ENCODE peak calls at places on chromosomes 13 and 19, in seven cellular contexts. R is neuronal stem cell, J is H9, S is IMR-90, I is mesenchymal stem cell, C is H1, D is trophoblast cell. Q is an unnamed sample.

GRCh38 chr19:46392252-46392801 is 21.0 kb downstream of the CCDC8 start:
- DNase-seq in S (peak), I (peak), C (no peak), R (no peak), D (peak), J (no peak), Q (no peak)

GRCh38 chr13:36834299-36834698 is 15.3 kb downstream of the RFXAP start:
- DNase-seq in R (no peak), S (peak), I (no peak), D (no peak), J (no peak), C (no peak), Q (no peak)

GRCh38 chr19:18589380-18590272 is 1.0 kb downstream of the REX1BD start:
- DNase-seq in J (peak), I (peak), R (peak), D (peak), S (peak), C (peak), Q (peak)

GRCh38 chr13:71867101-71867814 is at the start of gene DACH1:
- DNase-seq in J (peak), R (peak), S (peak), D (peak), C (peak), I (peak), Q (peak)

GRCh38 chr13:109769921-109770320 is 16.5 kb downstream of the IRS2 start:
- DNase-seq in S (no peak), R (no peak), J (no peak), D (no peak), C (no peak), I (no peak), Q (no peak)

GRCh38 chr19:10353793-10354391 is 14.5 kb upstream of the ICAM3 start:
- DNase-seq in D (no peak), C (peak), R (peak), J (peak), S (peak), I (peak), Q (peak)

GRCh38 chr13:39144941-39145533 is 106.8 kb downstream of the NHLRC3 start:
- DNase-seq in J (peak), I (peak), S (peak), C (peak), D (peak), R (peak), Q (peak)

GRCh38 chr19:46303702-46304397 is 7.0 kb downstream of the HIF3A start:
- DNase-seq in S (no peak), C (peak), I (peak), J (peak), D (peak), R (peak), Q (peak)

GRCh38 chr13:30739646-30740642 is 4.6 kb downstream of the ALOX5AP start:
- DNase-seq in J (no peak), R (no peak), C (no peak), S (peak), I (peak), D (peak), Q (peak)

GRCh38 chr19:57016076-57016475 is 103.7 kb upstream of the USP29 start:
- DNase-seq in D (no peak), R (no peak), I (no peak), J (no peak), S (no peak), C (no peak), Q (no peak)

GRCh38 chr13:102310691-102311432 is 91.0 kb downstream of the FGF14 start:
- DNase-seq in S (no peak), C (no peak), I (no peak), D (no peak), J (no peak), R (no peak), Q (peak)

GRCh38 chr19:8042900-8043299 is 9.7 kb upstream of the CCL25 start:
- DNase-seq in J (no peak), C (no peak), S (no peak), I (no peak), R (no peak), D (no peak), Q (no peak)
- H3K4ac ChIP-seq in J (no peak), C (no peak), S (no peak), I (no peak), R (no peak), D (no peak), Q (no peak)

GRCh38 chr13:51998723-51999471 is 12.4 kb downstream of the ATP7B start:
- DNase-seq in C (no peak), I (no peak), D (peak), J (no peak), R (no peak), S (no peak), Q (peak)

GRCh38 chr13:51997641-51998330 is 13.5 kb downstream of the ATP7B start:
- DNase-seq in I (no peak), J (peak), R (no peak), C (no peak), S (no peak), D (peak), Q (peak)

GRCh38 chr13:52001120-52001731 is 10.0 kb downstream of the ATP7B start:
- DNase-seq in S (peak), J (no peak), I (peak), R (no peak), D (peak), C (no peak), Q (peak)

GRCh38 chr13:52002361-52002760 is 8.9 kb downstream of the ATP7B start:
- DNase-seq in D (no peak), J (peak), R (no peak), C (no peak), S (no peak), I (no peak), Q (peak)

GRCh38 chr13:51999525-51999924 is 11.7 kb downstream of the ATP7B start:
- DNase-seq in J (no peak), S (peak), I (no peak), C (no peak), R (no peak), D (peak), Q (no peak)
- H2AK5ac ChIP-seq in J (no peak), S (no peak), I (no peak), C (no peak), R (no peak), D (no peak), Q (no peak)

GRCh38 chr19:48481846-48482639 is 12.9 kb downstream of the CYTH2 start:
- DNase-seq in I (no peak), D (no peak), S (no peak), R (no peak), J (no peak), C (no peak), Q (no peak)

GRCh38 chr19:48480151-48480475 is 10.9 kb downstream of the CYTH2 start:
- DNase-seq in J (no peak), I (no peak), S (no peak), D (peak), C (no peak), R (no peak), Q (no peak)

GRCh38 chr19:48480476-48481190 is 11.5 kb downstream of the CYTH2 start:
- DNase-seq in R (no peak), S (no peak), C (no peak), D (peak), I (no peak), J (no peak), Q (no peak)

GRCh38 chr19:48479686-48480085 is 10.5 kb downstream of the CYTH2 start:
- DNase-seq in D (no peak), S (no peak), C (no peak), R (no peak), I (no peak), J (no peak), Q (no peak)

GRCh38 chr19:48481191-48481500 is 12.0 kb downstream of the CYTH2 start:
- DNase-seq in D (peak), S (peak), R (no peak), J (no peak), I (no peak), C (no peak), Q (no peak)
- H3K4me2 ChIP-seq in D (no peak), S (peak), R (no peak), J (no peak), I (no peak), C (peak), Q (no peak)

DNA sequence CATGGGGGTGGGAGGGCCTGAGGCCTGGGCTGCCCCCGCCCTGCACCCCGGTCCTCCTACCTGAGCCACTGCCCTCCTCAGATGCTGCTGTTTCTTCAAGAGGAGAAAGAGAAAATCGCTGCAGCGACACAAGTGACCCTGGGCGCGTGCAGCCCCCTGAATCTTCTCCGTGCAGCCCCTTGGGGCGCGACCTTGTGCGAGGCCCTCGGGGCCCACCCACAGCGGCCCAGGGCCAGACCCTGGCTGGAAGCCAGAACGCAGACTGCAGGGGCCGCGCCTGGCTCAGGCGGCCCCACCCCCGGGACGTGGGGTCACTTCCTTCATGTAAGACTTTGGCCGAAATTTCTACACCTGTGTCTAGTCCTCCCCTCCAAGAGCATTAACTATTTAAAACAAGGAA is 35.4 kb downstream of the BTBD2 start:
- DNase-seq in R (no peak), I (no peak), J (no peak), D (no peak), C (no peak), S (no peak), Q (no peak)
- H3K4ac ChIP-seq in R (no peak), I (no peak), J (no peak), D (no peak), C (no peak), S (no peak), Q (no peak)

Q was measured in mesendoderm.